ENCODE peak calls at places on chromosomes 16 and 17, in seven cellular contexts. F is GM23338, S is testis, V is cardiac muscle cell, G is fibroblast of lung, I is tibial nerve, Q is lower lobe of right lung. D is an unnamed sample.
A peak's percentile ranks its signal among the peaks of the same experiment; 100 is the strongest.

GRCh38 chr17:22202702-22203101 is 510.4 kb downstream of the KCNJ18 start:
- DNase-seq in S (peak; percentile 78), Q (no peak), V (no peak), I (no peak), F (no peak), G (no peak), D (no peak)

GRCh38 chr17:50272711-50273653 is 1.3 kb upstream of the TMEM92 start:
- DNase-seq in G (no peak), F (peak; percentile 83), I (no peak), S (peak; percentile 69), Q (peak; percentile 73), V (peak; percentile 64), D (peak; percentile 70)

GRCh38 chr16:50858877-50859627 is 117.2 kb downstream of the CYLD start:
- DNase-seq in F (no peak), V (no peak), G (no peak), Q (no peak), I (no peak), S (no peak), D (no peak)

GRCh38 chr17:46782250-46782953 is 36.1 kb downstream of the WNT3 start:
- DNase-seq in Q (peak; percentile 70), G (no peak), V (peak; percentile 30), I (no peak), S (no peak), F (peak; percentile 77), D (peak; percentile 83)

GRCh38 chr16:54928421-54929089 is 2.1 kb upstream of the IRX5 start:
- DNase-seq in G (peak; percentile 33), F (peak; percentile 15), I (no peak), S (peak; percentile 62), V (peak; percentile 32), Q (peak; percentile 90), D (peak; percentile 59)

GRCh38 chr16:66541388-66542360 is 8.2 kb downstream of the TK2 start:
- DNase-seq in Q (no peak), V (no peak), S (no peak), G (no peak), F (peak; percentile 19), I (no peak), D (no peak)

GRCh38 chr17:80605326-80606066 is 60.9 kb downstream of the RPTOR start:
- DNase-seq in G (peak; percentile 64), F (no peak), S (no peak), Q (no peak), V (peak; percentile 24), I (no peak), D (no peak)

GRCh38 chr17:77222356-77222755 is 81.6 kb downstream of the SEC14L1 start:
- DNase-seq in V (no peak), F (no peak), G (peak; percentile 28), Q (no peak), I (no peak), S (no peak), D (no peak)

GRCh38 chr17:80666867-80667266 is 122.2 kb downstream of the RPTOR start:
- DNase-seq in F (no peak), V (no peak), I (no peak), G (peak; percentile 34), Q (no peak), S (no peak), D (no peak)

GRCh38 chr17:65231662-65232335 is 94.6 kb downstream of the RGS9 start:
- DNase-seq in V (peak; percentile 83), F (peak; percentile 92), S (peak; percentile 46), I (no peak), Q (no peak), G (peak; percentile 89), D (peak; percentile 77)

GRCh38 chr16:87836844-87837581 is 32.3 kb downstream of the SLC7A5 start:
- DNase-seq in I (no peak), V (peak; percentile 21), F (no peak), Q (no peak), S (no peak), G (peak; percentile 37), D (no peak)

GRCh38 chr17:27559996-27560481 is 70.9 kb upstream of the LGALS9 start:
- DNase-seq in G (peak; percentile 91), V (peak; percentile 97), Q (peak; percentile 66), I (peak; percentile 19), S (no peak), F (no peak), D (no peak)

GRCh38 chr17:50360716-50361115 is 12.3 kb downstream of the MRPL27 start:
- DNase-seq in Q (no peak), V (no peak), S (no peak), G (no peak), I (no peak), F (no peak), D (no peak)

GRCh38 chr17:8300629-8301242 is 5.5 kb upstream of the SLC25A35 start:
- DNase-seq in I (no peak), V (peak; percentile 76), Q (peak; percentile 72), G (peak; percentile 58), S (peak; percentile 73), F (peak; percentile 90), D (peak; percentile 68)

GRCh38 chr16:53166099-53166498 is 111.3 kb downstream of the CHD9 start:
- DNase-seq in F (no peak), G (no peak), Q (no peak), S (no peak), I (no peak), V (peak; percentile 11), D (no peak)

GRCh38 chr17:42779942-42780815 is at the start of gene WNK4:
- DNase-seq in G (peak; percentile 49), V (peak; percentile 53), F (peak; percentile 69), S (no peak), I (no peak), Q (no peak), D (peak; percentile 64)

GRCh38 chr17:29291163-29291752 is 2.7 kb downstream of the NUFIP2 start:
- DNase-seq in G (peak; percentile 58), V (peak; percentile 78), S (no peak), I (no peak), Q (no peak), F (peak; percentile 74), D (no peak)

GRCh38 chr17:73423159-73423715 is 111.4 kb upstream of the CDC42EP4 start:
- DNase-seq in Q (peak; percentile 36), I (no peak), F (no peak), G (no peak), S (no peak), V (no peak), D (no peak)

GRCh38 chr17:73420897-73421296 is 109.1 kb upstream of the CDC42EP4 start:
- DNase-seq in G (peak; percentile 28), S (no peak), F (peak; percentile 62), V (peak; percentile 23), Q (peak; percentile 11), I (no peak), D (no peak)

GRCh38 chr17:73419051-73419450 is 107.2 kb upstream of the CDC42EP4 start:
- DNase-seq in I (no peak), Q (peak; percentile 12), V (no peak), S (no peak), G (no peak), F (no peak), D (no peak)

GRCh38 chr17:73422121-73422520 is 110.3 kb upstream of the CDC42EP4 start:
- DNase-seq in F (no peak), G (no peak), I (no peak), Q (peak; percentile 15), V (no peak), S (no peak), D (no peak)

DNA sequence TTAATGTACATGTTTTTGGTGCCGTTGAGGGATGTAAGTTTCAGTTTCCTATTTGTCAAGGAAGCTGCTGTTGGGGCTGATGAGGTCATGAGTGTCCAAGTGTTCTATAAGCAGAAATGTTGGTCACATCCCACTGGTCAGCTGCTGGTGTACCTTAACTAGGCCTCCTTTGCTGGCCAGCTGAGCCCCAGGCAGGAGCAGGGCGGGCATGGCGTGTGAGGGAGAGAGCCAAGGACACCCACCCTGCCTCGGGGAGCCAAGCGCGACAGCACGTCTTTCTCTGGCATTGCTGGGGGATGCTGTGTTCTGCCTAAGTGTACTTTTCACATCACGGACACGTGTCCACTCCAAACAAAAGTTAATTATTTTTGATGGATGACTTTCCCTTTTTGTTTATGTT is 108.1 kb upstream of the CDC42EP4 start:
- DNase-seq in I (no peak), Q (peak; percentile 22), F (no peak), V (no peak), G (no peak), S (no peak), D (no peak)
- TF ChIP-seq CTCF in I (no peak), Q (no peak), F (no peak), V (no peak), G (no peak), S (no peak), D (no peak)

GRCh38 chr16:8859913-8860881 is 8.6 kb downstream of the CARHSP1 start:
- DNase-seq in V (peak; percentile 84), Q (peak; percentile 42), I (peak; percentile 68), S (peak; percentile 70), F (no peak), G (peak; percentile 42), D (no peak)

GRCh38 chr16:8861563-8862308 is 7.1 kb downstream of the CARHSP1 start:
- DNase-seq in G (no peak), I (no peak), Q (peak; percentile 39), F (no peak), S (peak; percentile 75), V (no peak), D (no peak)

GRCh38 chr16:8864480-8864879 is 4.3 kb downstream of the CARHSP1 start:
- DNase-seq in V (no peak), G (no peak), F (no peak), Q (no peak), I (no peak), S (no peak), D (no peak)

GRCh38 chr16:8863594-8864424 is 5.0 kb downstream of the CARHSP1 start:
- DNase-seq in V (no peak), I (peak; percentile 51), S (peak; percentile 93), F (peak; percentile 51), G (peak; percentile 38), Q (no peak), D (no peak)

GRCh38 chr16:8862309-8863130 is 6.3 kb downstream of the CARHSP1 start:
- DNase-seq in G (no peak), Q (no peak), V (no peak), F (no peak), I (no peak), S (no peak), D (no peak)
- H3K4me3 ChIP-seq in G (no peak overlapping the region), Q (no peak overlapping the region), V (no peak overlapping the region), F (no peak overlapping the region), I (no peak overlapping the region), S (no peak overlapping the region), D (no peak overlapping the region)

GRCh38 chr16:84765606-84766580 is 53.9 kb upstream of the CRISPLD2 start:
- DNase-seq in Q (no peak), F (no peak), V (no peak), S (no peak), I (no peak), G (no peak), D (no peak)
- H3K36me3 ChIP-seq in Q (peaks cover 90% of the 10 kb centered on the region), F (peaks cover 60% of the 10 kb centered on the region), V (peaks cover 64% of the 10 kb centered on the region), S (no peaks in the 10 kb centered on the region), I (peaks cover 17% of the 10 kb centered on the region), G (peaks cover 23% of the 10 kb centered on the region), D (peaks cover 7% of the 10 kb centered on the region)

DNA sequence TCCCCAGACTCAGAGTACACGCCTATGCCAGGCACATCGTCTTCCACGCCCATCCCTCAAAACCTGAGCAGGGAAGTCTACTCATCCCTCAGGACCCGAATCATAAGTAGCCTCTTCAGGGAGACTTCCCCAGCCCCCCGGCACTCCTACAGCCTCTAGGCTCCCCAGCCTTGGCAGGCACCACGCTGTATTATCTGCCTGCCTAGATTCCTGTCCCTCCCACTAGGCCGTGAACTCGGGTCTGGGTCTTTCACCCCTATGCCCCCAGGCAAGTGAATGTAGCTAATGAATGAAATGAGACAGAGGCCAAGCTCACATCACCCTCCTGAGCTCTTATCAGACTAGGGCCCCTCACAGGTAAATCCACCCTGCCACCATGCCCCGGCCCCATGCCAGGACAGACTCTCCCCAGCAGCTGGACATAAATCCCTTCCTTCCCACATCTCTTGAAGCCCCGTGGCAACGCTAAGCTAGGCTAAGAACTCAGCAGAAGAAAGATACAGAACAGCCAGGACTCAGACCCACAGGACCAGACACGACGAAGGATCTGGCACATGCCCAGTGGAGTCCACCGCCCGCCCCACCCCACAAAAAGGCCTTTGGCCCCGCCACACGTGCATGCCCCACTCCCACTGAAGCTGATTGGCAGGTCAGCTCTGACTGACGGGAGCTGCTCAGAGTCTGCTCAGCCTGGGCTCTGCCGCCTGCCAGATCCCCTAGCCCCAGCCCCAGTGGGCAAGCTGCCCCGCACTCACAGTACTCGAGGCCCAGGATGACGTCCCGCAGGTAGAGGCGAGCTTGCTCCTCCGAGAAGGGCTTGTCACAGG is 13.0 kb downstream of the CAMKK1 start:
- DNase-seq in F (no peak), S (no peak), G (no peak), V (no peak), Q (no peak), I (no peak), D (peak; percentile 91)
- TF ChIP-seq CTCF in F (no peak), S (no peak), G (no peak), V (no peak), Q (no peak), I (no peak), D (no peak)

D was measured in WERI-Rb-1.